ENCODE peak calls at places on chromosome 1, in nine cellular contexts. One of them, this sample, is unnamed.

GRCh38 chr1:206738370-206739366 is 31.9 kb upstream of the IL19 start:
- DNase-seq in stomach: peak; percentile 44
- DNase-seq in sigmoid colon: no peak
- DNase-seq in left ventricle myocardium inferior: no peak
- DNase-seq in CD4-positive, CD25-positive, alpha-beta regulatory T cell: no peak
- DNase-seq in adipocyte: no peak
- DNase-seq in psoas muscle: no peak
- DNase-seq in upper lobe of right lung: no peak
- DNase-seq in cardiac muscle cell: no peak
- DNase-seq in this sample: no peak

GRCh38 chr1:84851839-84852238 is 41.2 kb downstream of the LPAR3 start:
- DNase-seq in psoas muscle: no peak
- DNase-seq in stomach: no peak
- DNase-seq in CD4-positive, CD25-positive, alpha-beta regulatory T cell: no peak
- DNase-seq in left ventricle myocardium inferior: no peak
- DNase-seq in sigmoid colon: no peak
- DNase-seq in cardiac muscle cell: no peak
- DNase-seq in upper lobe of right lung: no peak
- DNase-seq in adipocyte: peak; percentile 77
- DNase-seq in this sample: no peak

GRCh38 chr1:46948629-46949282 is 7.5 kb upstream of the CYP4A11 start:
- DNase-seq in left ventricle myocardium inferior: no peak
- DNase-seq in stomach: peak; percentile 57
- DNase-seq in sigmoid colon: no peak
- DNase-seq in psoas muscle: no peak
- DNase-seq in CD4-positive, CD25-positive, alpha-beta regulatory T cell: no peak
- DNase-seq in adipocyte: no peak
- DNase-seq in cardiac muscle cell: no peak
- DNase-seq in upper lobe of right lung: no peak
- DNase-seq in this sample: no peak

GRCh38 chr1:178683304-178683703 is 41.7 kb upstream of the RALGPS2 start:
- DNase-seq in upper lobe of right lung: no peak
- DNase-seq in left ventricle myocardium inferior: no peak
- DNase-seq in psoas muscle: no peak
- DNase-seq in adipocyte: peak; percentile 37
- DNase-seq in CD4-positive, CD25-positive, alpha-beta regulatory T cell: no peak
- DNase-seq in sigmoid colon: no peak
- DNase-seq in stomach: no peak
- DNase-seq in cardiac muscle cell: no peak
- DNase-seq in this sample: no peak

GRCh38 chr1:47160716-47161115 is 23.5 kb downstream of the CYP4A22 start:
- DNase-seq in psoas muscle: no peak
- DNase-seq in sigmoid colon: no peak
- DNase-seq in left ventricle myocardium inferior: no peak
- DNase-seq in cardiac muscle cell: no peak
- DNase-seq in upper lobe of right lung: no peak
- DNase-seq in stomach: no peak
- DNase-seq in adipocyte: no peak
- DNase-seq in CD4-positive, CD25-positive, alpha-beta regulatory T cell: no peak
- DNase-seq in this sample: no peak

GRCh38 chr1:95002167-95002566 is 70.6 kb downstream of the ALG14 start:
- DNase-seq in stomach: no peak
- DNase-seq in sigmoid colon: peak; percentile 73
- DNase-seq in adipocyte: no peak
- DNase-seq in upper lobe of right lung: no peak
- DNase-seq in left ventricle myocardium inferior: no peak
- DNase-seq in CD4-positive, CD25-positive, alpha-beta regulatory T cell: no peak
- DNase-seq in cardiac muscle cell: no peak
- DNase-seq in psoas muscle: no peak
- DNase-seq in this sample: no peak

GRCh38 chr1:228745497-228745896 is 10.2 kb downstream of the RHOU start:
- DNase-seq in stomach: no peak
- DNase-seq in left ventricle myocardium inferior: no peak
- DNase-seq in sigmoid colon: no peak
- DNase-seq in CD4-positive, CD25-positive, alpha-beta regulatory T cell: no peak
- DNase-seq in cardiac muscle cell: no peak
- DNase-seq in upper lobe of right lung: no peak
- DNase-seq in adipocyte: no peak
- DNase-seq in psoas muscle: no peak
- DNase-seq in this sample: no peak

GRCh38 chr1:47655521-47656300 is 217.9 kb downstream of the FOXD2 start:
- DNase-seq in sigmoid colon: peak; percentile 37
- DNase-seq in upper lobe of right lung: peak; percentile 13
- DNase-seq in cardiac muscle cell: no peak
- DNase-seq in CD4-positive, CD25-positive, alpha-beta regulatory T cell: no peak
- DNase-seq in stomach: peak; percentile 17
- DNase-seq in left ventricle myocardium inferior: no peak
- DNase-seq in psoas muscle: no peak
- DNase-seq in adipocyte: no peak
- DNase-seq in this sample: no peak

GRCh38 chr1:201259476-201260235 is 23.6 kb upstream of the PKP1 start:
- DNase-seq in cardiac muscle cell: no peak
- DNase-seq in CD4-positive, CD25-positive, alpha-beta regulatory T cell: no peak
- DNase-seq in upper lobe of right lung: no peak
- DNase-seq in sigmoid colon: no peak
- DNase-seq in psoas muscle: no peak
- DNase-seq in adipocyte: no peak
- DNase-seq in left ventricle myocardium inferior: no peak
- DNase-seq in stomach: no peak
- DNase-seq in this sample: no peak

GRCh38 chr1:229563241-229563640 is 4.7 kb upstream of the ABCB10 start:
- DNase-seq in left ventricle myocardium inferior: no peak
- DNase-seq in sigmoid colon: no peak
- DNase-seq in psoas muscle: no peak
- DNase-seq in stomach: no peak
- DNase-seq in upper lobe of right lung: no peak
- DNase-seq in CD4-positive, CD25-positive, alpha-beta regulatory T cell: no peak
- DNase-seq in adipocyte: no peak
- DNase-seq in cardiac muscle cell: peak; percentile 58
- DNase-seq in this sample: no peak

GRCh38 chr1:206899717-206900116 is 2.5 kb downstream of the IL24 start:
- DNase-seq in cardiac muscle cell: no peak
- DNase-seq in sigmoid colon: no peak
- DNase-seq in CD4-positive, CD25-positive, alpha-beta regulatory T cell: no peak
- DNase-seq in psoas muscle: no peak
- DNase-seq in stomach: no peak
- DNase-seq in upper lobe of right lung: no peak
- DNase-seq in adipocyte: no peak
- DNase-seq in left ventricle myocardium inferior: no peak
- DNase-seq in this sample: no peak

GRCh38 chr1:68358439-68358838 is 91.3 kb downstream of the RPE65 start:
- DNase-seq in sigmoid colon: no peak
- DNase-seq in CD4-positive, CD25-positive, alpha-beta regulatory T cell: no peak
- DNase-seq in cardiac muscle cell: no peak
- DNase-seq in stomach: no peak
- DNase-seq in upper lobe of right lung: no peak
- DNase-seq in psoas muscle: no peak
- DNase-seq in adipocyte: peak; percentile 29
- DNase-seq in left ventricle myocardium inferior: no peak
- DNase-seq in this sample: no peak

GRCh38 chr1:5497471-5497870 is 494.8 kb downstream of the NPHP4 start:
- DNase-seq in sigmoid colon: no peak
- DNase-seq in psoas muscle: no peak
- DNase-seq in CD4-positive, CD25-positive, alpha-beta regulatory T cell: no peak
- DNase-seq in adipocyte: no peak
- DNase-seq in left ventricle myocardium inferior: no peak
- DNase-seq in cardiac muscle cell: no peak
- DNase-seq in upper lobe of right lung: peak; percentile 45
- DNase-seq in stomach: no peak
- DNase-seq in this sample: no peak

GRCh38 chr1:154842635-154843034 is 27.4 kb downstream of the KCNN3 start:
- DNase-seq in psoas muscle: no peak
- DNase-seq in CD4-positive, CD25-positive, alpha-beta regulatory T cell: no peak
- DNase-seq in left ventricle myocardium inferior: no peak
- DNase-seq in stomach: no peak
- DNase-seq in upper lobe of right lung: no peak
- DNase-seq in sigmoid colon: no peak
- DNase-seq in adipocyte: no peak
- DNase-seq in cardiac muscle cell: no peak
- DNase-seq in this sample: no peak

DNA sequence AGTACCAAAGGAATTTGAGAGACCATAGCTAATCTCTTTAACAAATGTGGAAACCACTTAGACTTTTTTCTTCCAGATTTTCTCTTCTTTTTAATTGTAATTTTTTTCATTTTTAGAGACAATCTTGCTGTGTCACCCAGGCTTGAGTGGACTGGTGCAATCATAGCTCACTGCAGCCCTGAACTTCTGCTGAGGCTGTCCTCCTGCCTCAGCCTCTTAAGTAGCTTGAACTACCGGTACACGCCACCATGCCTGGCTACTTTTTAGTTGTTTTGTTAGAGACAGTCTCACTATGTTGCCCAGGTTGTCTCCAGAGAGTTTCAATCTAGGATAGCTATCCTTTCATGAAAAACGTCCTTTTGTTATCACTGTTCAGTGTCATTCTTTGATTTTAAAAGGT is 15.0 kb downstream of the PRRC2C start:
- DNase-seq in upper lobe of right lung: no peak
- DNase-seq in cardiac muscle cell: no peak
- DNase-seq in left ventricle myocardium inferior: no peak
- DNase-seq in adipocyte: no peak
- DNase-seq in psoas muscle: no peak
- DNase-seq in CD4-positive, CD25-positive, alpha-beta regulatory T cell: no peak
- DNase-seq in sigmoid colon: no peak
- DNase-seq in stomach: no peak
- DNase-seq in this sample: no peak
- H3K4me1 ChIP-seq in upper lobe of right lung: peaks cover 5% of the 10 kb centered on the region
- H3K4me1 ChIP-seq in cardiac muscle cell: no peaks in the 10 kb centered on the region
- H3K4me1 ChIP-seq in left ventricle myocardium inferior: peaks cover 75% of the 10 kb centered on the region
- H3K4me1 ChIP-seq in adipocyte: peaks cover 23% of the 10 kb centered on the region
- H3K4me1 ChIP-seq in psoas muscle: peaks cover 23% of the 10 kb centered on the region
- H3K4me1 ChIP-seq in CD4-positive, CD25-positive, alpha-beta regulatory T cell: peaks cover 58% of the 10 kb centered on the region
- H3K4me1 ChIP-seq in sigmoid colon: no peaks in the 10 kb centered on the region
- H3K4me1 ChIP-seq in stomach: peaks cover 12% of the 10 kb centered on the region
- H3K4me1 ChIP-seq in this sample: no peaks in the 10 kb centered on the region

DNA sequence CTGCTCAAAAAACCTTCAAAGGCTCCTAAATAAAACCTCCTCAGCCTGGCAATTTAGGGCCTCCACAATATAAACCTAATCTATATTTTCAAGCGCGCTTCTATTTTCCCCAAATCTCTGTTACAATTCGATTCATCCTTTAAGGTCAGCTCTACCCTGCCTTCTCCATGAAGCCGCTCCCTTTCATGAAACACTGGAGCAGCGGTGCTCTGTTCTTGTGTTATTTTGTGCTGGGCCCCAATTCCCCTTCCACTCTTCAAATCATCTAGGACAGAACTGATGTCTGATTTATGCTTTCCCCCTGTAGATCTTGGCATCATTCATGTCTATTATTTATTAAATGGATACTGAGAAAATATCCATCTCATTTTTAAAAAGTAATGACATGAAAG is 6.9 kb downstream of the ERRFI1 start:
- DNase-seq in adipocyte: peak; percentile 9
- DNase-seq in sigmoid colon: no peak
- DNase-seq in cardiac muscle cell: no peak
- DNase-seq in left ventricle myocardium inferior: no peak
- DNase-seq in psoas muscle: no peak
- DNase-seq in CD4-positive, CD25-positive, alpha-beta regulatory T cell: no peak
- DNase-seq in stomach: no peak
- DNase-seq in upper lobe of right lung: no peak
- DNase-seq in this sample: no peak
- H3K4me1 ChIP-seq in adipocyte: peaks cover 94% of the 10 kb centered on the region
- H3K4me1 ChIP-seq in sigmoid colon: no peaks in the 10 kb centered on the region
- H3K4me1 ChIP-seq in cardiac muscle cell: peaks cover 10% of the 10 kb centered on the region
- H3K4me1 ChIP-seq in left ventricle myocardium inferior: peaks cover 89% of the 10 kb centered on the region
- H3K4me1 ChIP-seq in psoas muscle: peaks cover 84% of the 10 kb centered on the region
- H3K4me1 ChIP-seq in CD4-positive, CD25-positive, alpha-beta regulatory T cell: no peaks in the 10 kb centered on the region
- H3K4me1 ChIP-seq in stomach: peaks cover 69% of the 10 kb centered on the region
- H3K4me1 ChIP-seq in upper lobe of right lung: peaks cover 59% of the 10 kb centered on the region
- H3K4me1 ChIP-seq in this sample: no peaks in the 10 kb centered on the region

DNA sequence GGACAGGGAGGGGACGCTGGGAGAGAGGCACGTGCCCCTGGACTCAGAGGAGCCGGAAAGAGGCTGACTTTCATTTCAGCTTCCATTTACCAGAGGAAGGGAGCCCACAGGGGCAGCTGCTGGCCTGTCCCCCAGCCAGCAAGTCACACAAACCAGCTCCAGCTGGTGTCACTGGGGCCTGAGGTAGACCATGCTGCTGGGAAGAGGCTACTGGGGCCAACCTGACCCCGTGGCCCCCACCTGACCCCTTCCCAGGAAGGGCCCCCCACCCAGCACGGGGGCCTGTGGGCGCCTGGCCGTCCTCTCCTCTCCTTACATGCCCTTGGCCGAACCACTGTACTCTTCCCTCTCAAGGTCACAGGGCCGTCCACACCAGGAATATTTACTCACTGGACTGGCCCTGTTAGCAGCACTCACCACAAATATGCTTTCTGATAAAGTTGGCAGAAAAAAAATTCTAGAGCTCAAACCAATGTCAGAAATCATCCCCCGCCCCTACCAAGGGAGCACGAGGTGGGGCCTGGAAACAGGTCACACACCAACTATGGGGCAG is 110.5 kb downstream of the CASZ1 start:
- DNase-seq in cardiac muscle cell: peak; percentile 66
- DNase-seq in stomach: peak; percentile 72
- DNase-seq in adipocyte: peak; percentile 27
- DNase-seq in sigmoid colon: no peak
- DNase-seq in upper lobe of right lung: no peak
- DNase-seq in CD4-positive, CD25-positive, alpha-beta regulatory T cell: no peak
- DNase-seq in psoas muscle: no peak
- DNase-seq in left ventricle myocardium inferior: no peak
- DNase-seq in this sample: no peak
- H3K4me1 ChIP-seq in cardiac muscle cell: peaks cover 84% of the 10 kb centered on the region
- H3K4me1 ChIP-seq in stomach: peaks cover 100% of the 10 kb centered on the region
- H3K4me1 ChIP-seq in adipocyte: no peaks in the 10 kb centered on the region
- H3K4me1 ChIP-seq in sigmoid colon: no peaks in the 10 kb centered on the region
- H3K4me1 ChIP-seq in upper lobe of right lung: peaks cover 76% of the 10 kb centered on the region
- H3K4me1 ChIP-seq in CD4-positive, CD25-positive, alpha-beta regulatory T cell: no peaks in the 10 kb centered on the region
- H3K4me1 ChIP-seq in psoas muscle: peaks cover 100% of the 10 kb centered on the region
- H3K4me1 ChIP-seq in left ventricle myocardium inferior: peaks cover 100% of the 10 kb centered on the region
- H3K4me1 ChIP-seq in this sample: peaks cover 8% of the 10 kb centered on the region

DNA sequence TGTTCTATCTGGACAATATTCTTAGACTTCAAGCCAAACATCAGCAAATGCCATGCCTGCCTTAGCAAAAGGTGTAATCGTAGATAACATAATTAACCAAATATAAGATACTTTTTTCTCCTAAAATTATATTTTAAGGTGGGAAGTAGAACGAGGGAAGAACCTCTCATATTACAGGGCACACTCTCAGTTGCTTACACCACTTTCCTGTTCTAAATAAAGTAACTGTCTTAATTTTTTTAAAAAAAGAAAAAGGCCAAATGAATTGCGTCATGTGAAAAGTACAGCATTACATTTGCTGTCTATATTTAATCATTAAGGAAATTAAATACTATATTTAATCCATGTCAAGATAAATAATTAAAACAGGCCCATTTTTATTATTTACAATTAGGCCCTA is 23.7 kb downstream of the JAK1 start:
- DNase-seq in CD4-positive, CD25-positive, alpha-beta regulatory T cell: no peak
- DNase-seq in left ventricle myocardium inferior: no peak
- DNase-seq in upper lobe of right lung: no peak
- DNase-seq in psoas muscle: no peak
- DNase-seq in cardiac muscle cell: no peak
- DNase-seq in adipocyte: no peak
- DNase-seq in stomach: no peak
- DNase-seq in sigmoid colon: no peak
- DNase-seq in this sample: no peak
- H3K4me1 ChIP-seq in CD4-positive, CD25-positive, alpha-beta regulatory T cell: peaks cover 70% of the 10 kb centered on the region
- H3K4me1 ChIP-seq in left ventricle myocardium inferior: peaks cover 77% of the 10 kb centered on the region
- H3K4me1 ChIP-seq in upper lobe of right lung: peaks cover 43% of the 10 kb centered on the region
- H3K4me1 ChIP-seq in psoas muscle: peaks cover 81% of the 10 kb centered on the region
- H3K4me1 ChIP-seq in cardiac muscle cell: peaks cover 6% of the 10 kb centered on the region
- H3K4me1 ChIP-seq in adipocyte: peaks cover 55% of the 10 kb centered on the region
- H3K4me1 ChIP-seq in stomach: peaks cover 31% of the 10 kb centered on the region
- H3K4me1 ChIP-seq in sigmoid colon: no peaks in the 10 kb centered on the region
- H3K4me1 ChIP-seq in this sample: no peaks in the 10 kb centered on the region

This sample was measured in BE2C.